ENCODE peak calls at places on chromosomes 11 and 22, in four cellular contexts. R is T-cell; G is HFFc6; Z is activated naive CD4-positive, alpha-beta T cell. W is an unnamed sample.

GRCh38 chr22:18100781-18101180 is 9.8 kb upstream of the TUBA8 start:
- DNase-seq in Z (no peak), G (no peak), R (no peak), W (no peak)

GRCh38 chr11:110076388-110076965 is 16.7 kb upstream of the ZC3H12C start:
- DNase-seq in G (peak; percentile 25), R (no peak), Z (no peak), W (peak; percentile 28)

GRCh38 chr11:65501005-65501529 is 2.2 kb downstream of the MALAT1 start:
- DNase-seq in Z (no peak), R (no peak), G (peak; percentile 40), W (no peak)

GRCh38 chr11:62666259-62666926 is 1.3 kb downstream of the CSKMT start:
- DNase-seq in R (no peak), Z (no peak), G (no peak), W (no peak)

GRCh38 chr11:63564056-63564784 is 1.0 kb upstream of the PLAAT2 start:
- DNase-seq in Z (no peak), G (no peak), R (peak; percentile 18), W (no peak)

GRCh38 chr22:24390156-24390555 is 37.2 kb upstream of the ADORA2A start:
- DNase-seq in G (no peak), Z (no peak), R (no peak), W (no peak)

GRCh38 chr11:555500-556174 is 4.9 kb downstream of the LMNTD2 start:
- DNase-seq in G (no peak), Z (no peak), R (no peak), W (no peak)

GRCh38 chr22:48277868-48278581 is 1515.6 kb downstream of the TBC1D22A start:
- DNase-seq in Z (no peak), G (no peak), R (no peak), W (no peak)

GRCh38 chr11:64597671-64598101 is 6.7 kb downstream of the SLC22A12 start:
- DNase-seq in G (no peak), Z (no peak), R (no peak), W (no peak)

W was measured in NCI-H146.